ENCODE peak calls at places on chromosomes 12 and 14, in four cellular contexts. One of them, this sample, is unnamed.

GRCh38 chr14:97178781-97179180 is 381.6 kb downstream of the VRK1 start:
- DNase-seq in K562: no peak
- DNase-seq in GM12878: no peak
- DNase-seq in HL-60: no peak
- DNase-seq in this sample: no peak

GRCh38 chr12:62683724-62684501 is 217.3 kb downstream of the MON2 start:
- DNase-seq in K562: no peak
- DNase-seq in GM12878: no peak
- DNase-seq in HL-60: no peak
- DNase-seq in this sample: no peak

GRCh38 chr12:84793558-84794367 is 118.8 kb downstream of the SLC6A15 start:
- DNase-seq in K562: no peak
- DNase-seq in GM12878: no peak
- DNase-seq in HL-60: no peak
- DNase-seq in this sample: no peak

GRCh38 chr14:75298187-75298985 is 19.8 kb downstream of the FOS start:
- DNase-seq in K562: no peak
- DNase-seq in GM12878: no peak
- DNase-seq in HL-60: no peak
- DNase-seq in this sample: no peak

GRCh38 chr12:14256139-14256538 is 109.3 kb upstream of the ATF7IP start:
- DNase-seq in K562: no peak
- DNase-seq in GM12878: no peak
- DNase-seq in HL-60: no peak
- DNase-seq in this sample: no peak

GRCh38 chr14:92414685-92415084 is 91.7 kb downstream of the SLC24A4 start:
- DNase-seq in K562: no peak
- DNase-seq in GM12878: no peak
- DNase-seq in HL-60: peak
- DNase-seq in this sample: no peak

GRCh38 chr14:72677664-72678063 is 216.2 kb downstream of the DPF3 start:
- DNase-seq in K562: no peak
- DNase-seq in GM12878: no peak
- DNase-seq in HL-60: no peak
- DNase-seq in this sample: no peak

GRCh38 chr14:81137316-81137715 is 83.4 kb downstream of the GTF2A1 start:
- DNase-seq in K562: no peak
- DNase-seq in GM12878: no peak
- DNase-seq in HL-60: no peak
- DNase-seq in this sample: no peak

GRCh38 chr14:54691525-54692260 is 124.8 kb downstream of the SAMD4A start:
- DNase-seq in K562: peak
- DNase-seq in GM12878: no peak
- DNase-seq in HL-60: peak
- DNase-seq in this sample: no peak

GRCh38 chr12:47776471-47777143 is 3.6 kb downstream of the SLC48A1 start:
- DNase-seq in K562: peak
- DNase-seq in GM12878: no peak
- DNase-seq in HL-60: peak
- DNase-seq in this sample: no peak

GRCh38 chr12:3604750-3605638 is 114.0 kb downstream of the PRMT8 start:
- DNase-seq in K562: no peak
- DNase-seq in GM12878: no peak
- DNase-seq in HL-60: peak
- DNase-seq in this sample: no peak

GRCh38 chr12:14211829-14212455 is 153.5 kb upstream of the ATF7IP start:
- DNase-seq in K562: no peak
- DNase-seq in GM12878: no peak
- DNase-seq in HL-60: no peak
- DNase-seq in this sample: no peak

GRCh38 chr12:93514853-93515252 is 47.5 kb downstream of the MRPL42 start:
- DNase-seq in K562: no peak
- DNase-seq in GM12878: no peak
- DNase-seq in HL-60: no peak
- DNase-seq in this sample: no peak

GRCh38 chr12:79127268-79127895 is 262.8 kb downstream of the SYT1 start:
- DNase-seq in K562: no peak
- DNase-seq in GM12878: no peak
- DNase-seq in HL-60: peak
- DNase-seq in this sample: no peak

GRCh38 chr12:27899151-27899661 is 73.3 kb downstream of the PTHLH start:
- DNase-seq in K562: no peak
- DNase-seq in GM12878: no peak
- DNase-seq in HL-60: no peak
- DNase-seq in this sample: no peak

GRCh38 chr12:11885261-11886038 is 185.3 kb upstream of the BCL2L14 start:
- DNase-seq in K562: no peak
- DNase-seq in GM12878: no peak
- DNase-seq in HL-60: no peak
- DNase-seq in this sample: no peak

DNA sequence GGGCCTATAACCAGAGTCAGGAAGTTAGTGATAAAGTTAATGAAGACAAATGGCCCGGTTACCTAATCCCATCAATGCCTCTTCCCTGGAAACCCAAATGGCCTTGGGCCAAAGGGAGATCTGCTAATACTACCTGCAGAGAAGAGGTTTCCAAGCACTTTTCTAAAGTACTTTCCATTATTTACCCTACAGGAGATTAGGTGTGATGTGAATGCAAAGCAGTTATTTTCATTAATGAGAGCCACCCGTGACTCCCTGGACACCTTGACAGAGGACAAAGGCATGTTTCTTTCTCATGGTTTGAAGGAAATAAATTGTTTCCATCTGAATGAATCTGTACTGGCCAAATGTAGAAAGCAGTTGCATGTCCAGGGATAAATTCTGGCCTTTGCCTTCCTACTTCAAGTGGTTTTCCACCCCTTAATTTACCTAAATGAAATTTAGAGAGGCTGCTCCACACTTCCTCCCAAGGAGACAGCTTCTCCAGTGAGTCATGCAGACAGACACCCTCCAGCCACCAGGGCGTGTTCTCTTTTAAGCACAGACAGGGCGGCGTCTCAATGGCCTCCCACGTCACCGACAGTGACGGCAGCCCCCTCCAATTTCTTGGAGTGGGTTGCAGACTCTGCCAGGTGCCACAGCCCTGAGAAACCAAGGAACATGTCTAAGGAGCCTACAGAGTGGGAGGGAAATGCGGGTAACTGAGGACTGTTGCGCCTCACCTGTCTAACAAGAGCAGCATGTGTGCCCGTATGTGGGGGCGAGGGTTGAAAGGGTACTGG is 43.9 kb upstream of the GNPNAT1 start:
- DNase-seq in K562: peak
- DNase-seq in GM12878: no peak
- DNase-seq in HL-60: no peak
- DNase-seq in this sample: no peak
- TF ChIP-seq SPI1 in K562: peak
- TF ChIP-seq SPI1 in GM12878: no peak
- TF ChIP-seq SPI1 in HL-60: no peak
- TF ChIP-seq SPI1 in this sample: no peak

GRCh38 chr12:53775478-53776145 is 23.8 kb upstream of the CISTR start:
- DNase-seq in K562: no peak
- DNase-seq in GM12878: no peak
- DNase-seq in HL-60: no peak
- DNase-seq in this sample: no peak

GRCh38 chr12:53777412-53777811 is 25.6 kb upstream of the CISTR start:
- DNase-seq in K562: no peak
- DNase-seq in GM12878: no peak
- DNase-seq in HL-60: no peak
- DNase-seq in this sample: no peak

GRCh38 chr12:53780323-53780722 is 28.5 kb upstream of the CISTR start:
- DNase-seq in K562: no peak
- DNase-seq in GM12878: no peak
- DNase-seq in HL-60: no peak
- DNase-seq in this sample: no peak

GRCh38 chr12:53776872-53777271 is 25.1 kb upstream of the CISTR start:
- DNase-seq in K562: no peak
- DNase-seq in GM12878: no peak
- DNase-seq in HL-60: no peak
- DNase-seq in this sample: no peak

GRCh38 chr12:53777936-53778644 is 26.3 kb upstream of the CISTR start:
- DNase-seq in K562: no peak
- DNase-seq in GM12878: no peak
- DNase-seq in HL-60: no peak
- DNase-seq in this sample: no peak
- TF ChIP-seq SPI1 in K562: no peak
- TF ChIP-seq SPI1 in GM12878: no peak
- TF ChIP-seq SPI1 in HL-60: peak
- TF ChIP-seq SPI1 in this sample: no peak

GRCh38 chr14:78141590-78141989 is 28.6 kb upstream of the NRXN3 start:
- DNase-seq in K562: no peak
- DNase-seq in GM12878: no peak
- DNase-seq in HL-60: no peak
- DNase-seq in this sample: no peak
- TF ChIP-seq SPI1 in K562: no peak
- TF ChIP-seq SPI1 in GM12878: no peak
- TF ChIP-seq SPI1 in HL-60: no peak
- TF ChIP-seq SPI1 in this sample: no peak

GRCh38 chr14:90804776-90805391 is 11.3 kb downstream of the TTC7B start:
- DNase-seq in K562: no peak
- DNase-seq in GM12878: no peak
- DNase-seq in HL-60: no peak
- DNase-seq in this sample: no peak

GRCh38 chr14:90807060-90807459 is 9.2 kb downstream of the TTC7B start:
- DNase-seq in K562: no peak
- DNase-seq in GM12878: no peak
- DNase-seq in HL-60: no peak
- DNase-seq in this sample: no peak

GRCh38 chr14:90805662-90806548 is 10.3 kb downstream of the TTC7B start:
- DNase-seq in K562: peak
- DNase-seq in GM12878: no peak
- DNase-seq in HL-60: no peak
- DNase-seq in this sample: no peak

GRCh38 chr14:90804292-90804671 is 11.9 kb downstream of the TTC7B start:
- DNase-seq in K562: peak
- DNase-seq in GM12878: no peak
- DNase-seq in HL-60: no peak
- DNase-seq in this sample: no peak

GRCh38 chr14:90803249-90803648 is 13.0 kb downstream of the TTC7B start:
- DNase-seq in K562: peak
- DNase-seq in GM12878: no peak
- DNase-seq in HL-60: no peak
- DNase-seq in this sample: no peak
- TF ChIP-seq SPI1 in K562: no peak
- TF ChIP-seq SPI1 in GM12878: no peak
- TF ChIP-seq SPI1 in HL-60: no peak
- TF ChIP-seq SPI1 in this sample: no peak

GRCh38 chr14:30240685-30241084 is 313.0 kb upstream of the PRKD1 start:
- DNase-seq in K562: no peak
- DNase-seq in GM12878: no peak
- DNase-seq in HL-60: no peak
- DNase-seq in this sample: no peak

GRCh38 chr14:30243805-30244204 is 315.2 kb upstream of the G2E3 start:
- DNase-seq in K562: no peak
- DNase-seq in GM12878: no peak
- DNase-seq in HL-60: no peak
- DNase-seq in this sample: no peak

GRCh38 chr14:30242742-30243141 is 315.1 kb upstream of the PRKD1 start:
- DNase-seq in K562: no peak
- DNase-seq in GM12878: no peak
- DNase-seq in HL-60: no peak
- DNase-seq in this sample: no peak

GRCh38 chr14:30240002-30240401 is 312.4 kb upstream of the PRKD1 start:
- DNase-seq in K562: no peak
- DNase-seq in GM12878: no peak
- DNase-seq in HL-60: no peak
- DNase-seq in this sample: no peak

DNA sequence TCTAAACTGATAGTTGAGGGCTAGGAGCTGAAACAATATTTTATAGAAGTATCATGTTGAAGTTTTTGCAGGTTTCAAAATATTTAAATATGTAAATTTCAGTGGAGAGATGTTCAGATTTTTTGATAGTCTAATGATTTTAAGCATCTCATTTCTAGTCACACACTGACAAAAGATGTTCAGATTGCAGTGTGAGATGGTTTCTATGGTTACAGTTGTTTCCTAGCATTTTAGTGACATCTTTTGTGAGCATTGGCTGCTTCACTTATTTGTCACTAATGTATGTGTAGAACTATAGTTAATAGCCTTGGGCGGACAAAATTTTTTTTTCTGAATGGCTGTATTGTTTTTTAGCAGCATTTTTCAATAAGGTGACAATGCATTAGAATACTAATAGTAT is 315.5 kb upstream of the PRKD1 start:
- DNase-seq in K562: no peak
- DNase-seq in GM12878: no peak
- DNase-seq in HL-60: no peak
- DNase-seq in this sample: no peak
- TF ChIP-seq SPI1 in K562: no peak
- TF ChIP-seq SPI1 in GM12878: no peak
- TF ChIP-seq SPI1 in HL-60: no peak
- TF ChIP-seq SPI1 in this sample: no peak